ENCODE peak calls at places on chromosomes 6 and 20, in ten cellular contexts. S is heart left ventricle, I is heart right ventricle, W is RWPE1, O is cardiac muscle cell, V is adrenal gland, C is dorsolateral prefrontal cortex, X is CD14-positive monocyte, B is AG09309, Q is prostate gland. U is an unnamed sample.

GRCh38 chr6:97294451-97294850 is 11.4 kb upstream of the MMS22L start:
- DNase-seq in B (peak), V (no peak), W (no peak), O (no peak), C (no peak), I (no peak), X (no peak), S (no peak), Q (no peak), U (no peak)

GRCh38 chr6:145278163-145278807 is 457.0 kb downstream of the EPM2A start:
- DNase-seq in S (no peak), I (no peak), B (no peak), O (no peak), V (no peak), Q (no peak), X (no peak), C (no peak), W (no peak), U (no peak)

GRCh38 chr20:8366303-8366923 is 234.3 kb downstream of the PLCB1 start:
- DNase-seq in C (no peak), X (no peak), I (no peak), B (no peak), V (no peak), Q (no peak), S (no peak), W (no peak), O (no peak), U (no peak)

GRCh38 chr6:18350271-18350670 is 36.9 kb upstream of the RNF144B start:
- DNase-seq in B (no peak), S (no peak), O (no peak), Q (no peak), V (no peak), X (no peak), W (no peak), I (no peak), C (no peak), U (no peak)

GRCh38 chr6:87139236-87139635 is 16.1 kb upstream of the ZNF292 start:
- DNase-seq in C (no peak), Q (peak), W (peak), B (no peak), X (no peak), V (no peak), I (no peak), O (peak), S (no peak), U (no peak)

GRCh38 chr6:67009818-67010217 is 1302.8 kb upstream of the EYS start:
- DNase-seq in X (no peak), W (peak), S (no peak), Q (no peak), I (no peak), O (no peak), B (no peak), V (no peak), C (no peak), U (no peak)

GRCh38 chr6:30749554-30750378 is 5.4 kb upstream of the IER3 start:
- DNase-seq in O (no peak), I (no peak), C (no peak), W (no peak), V (no peak), B (no peak), X (no peak), S (no peak), Q (no peak), U (no peak)

GRCh38 chr6:23176883-23177282 is 607.5 kb downstream of the HDGFL1 start:
- DNase-seq in C (no peak), V (no peak), W (no peak), I (peak), S (no peak), O (no peak), X (no peak), B (no peak), Q (no peak), U (no peak)

GRCh38 chr6:32840604-32841246 is 2.2 kb upstream of the TAP2 start:
- DNase-seq in C (no peak), V (no peak), X (no peak), O (no peak), I (no peak), Q (no peak), S (no peak), W (no peak), B (no peak), U (no peak)

GRCh38 chr6:30061766-30062458 is 847 bp downstream of the POLR1H start:
- DNase-seq in S (no peak), I (no peak), V (no peak), O (no peak), B (no peak), C (no peak), W (no peak), X (no peak), Q (peak), U (no peak)

GRCh38 chr20:62838511-62838910 is 21.7 kb downstream of the COL9A3 start:
- DNase-seq in C (no peak), V (peak), B (no peak), I (no peak), Q (no peak), W (no peak), X (peak), O (no peak), S (no peak), U (no peak)

GRCh38 chr20:49603209-49603627 is 35.3 kb upstream of the PTGIS start:
- DNase-seq in I (no peak), W (no peak), B (no peak), S (no peak), C (no peak), Q (no peak), O (peak), X (no peak), V (no peak), U (no peak)

GRCh38 chr20:21029356-21029755 is 76.8 kb downstream of the LINC00237 start:
- DNase-seq in B (no peak), I (no peak), Q (no peak), W (no peak), C (no peak), S (no peak), O (no peak), V (no peak), X (no peak), U (no peak)

GRCh38 chr20:60034231-60035110 is 76.2 kb downstream of the CDH26 start:
- DNase-seq in V (peak), W (no peak), S (peak), O (peak), X (no peak), Q (no peak), C (no peak), B (no peak), I (peak), U (peak)

GRCh38 chr20:58731192-58731591 is 38.6 kb downstream of the NPEPL1 start:
- DNase-seq in X (no peak), O (no peak), B (no peak), V (no peak), W (no peak), Q (no peak), S (no peak), I (no peak), C (no peak), U (no peak)

GRCh38 chr20:5608448-5609161 is 141.6 kb upstream of the SHLD1 start:
- DNase-seq in W (no peak), S (no peak), O (no peak), B (no peak), X (no peak), Q (no peak), V (no peak), C (no peak), I (no peak), U (no peak)

GRCh38 chr20:1911536-1911935 is 16.3 kb downstream of the SIRPA start:
- DNase-seq in O (no peak), Q (no peak), I (no peak), S (no peak), V (no peak), X (no peak), C (no peak), B (no peak), W (no peak), U (no peak)

GRCh38 chr6:137261393-137262154 is 42.4 kb upstream of the IFNGR1 start:
- DNase-seq in O (no peak), W (peak), C (no peak), B (no peak), V (no peak), S (no peak), I (no peak), X (no peak), Q (peak), U (no peak)

GRCh38 chr20:57622579-57623381 is 2.6 kb upstream of the ZBP1 start:
- DNase-seq in X (no peak), B (peak), Q (peak), O (peak), W (peak), C (no peak), I (peak), S (no peak), V (no peak), U (peak)

GRCh38 chr6:137923866-137924616 is 57.0 kb downstream of the TNFAIP3 start:
- DNase-seq in I (no peak), V (no peak), C (no peak), X (no peak), W (no peak), S (no peak), O (no peak), B (no peak), Q (no peak), U (no peak)

DNA sequence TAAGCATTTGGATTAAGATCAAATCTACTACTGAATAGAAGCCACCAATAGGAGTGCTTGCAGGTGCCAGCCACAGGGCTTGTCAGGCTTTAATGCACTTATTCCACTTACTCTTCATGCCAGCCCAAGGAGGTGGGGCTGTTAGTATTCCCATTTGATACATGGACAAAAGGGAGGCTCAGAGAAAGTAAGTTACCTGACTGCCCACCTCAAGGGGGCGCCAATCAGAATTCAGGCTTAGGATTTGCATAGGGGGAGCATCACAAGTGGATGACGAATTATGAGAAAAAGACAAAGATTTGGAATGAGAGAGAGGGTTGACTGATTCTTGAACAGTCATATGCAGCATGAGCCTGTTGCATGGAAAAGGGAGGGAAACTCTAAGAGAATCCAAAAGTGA is 188.4 kb upstream of the TSHZ2 start:
- DNase-seq in X (no peak), O (no peak), W (no peak), V (no peak), B (no peak), S (no peak), I (no peak), C (no peak), Q (no peak), U (no peak)
- TF ChIP-seq CTCF in X (no peak), O (peak), W (no peak), V (no peak), B (no peak), S (no peak), I (no peak), C (no peak), Q (no peak), U (peak)

DNA sequence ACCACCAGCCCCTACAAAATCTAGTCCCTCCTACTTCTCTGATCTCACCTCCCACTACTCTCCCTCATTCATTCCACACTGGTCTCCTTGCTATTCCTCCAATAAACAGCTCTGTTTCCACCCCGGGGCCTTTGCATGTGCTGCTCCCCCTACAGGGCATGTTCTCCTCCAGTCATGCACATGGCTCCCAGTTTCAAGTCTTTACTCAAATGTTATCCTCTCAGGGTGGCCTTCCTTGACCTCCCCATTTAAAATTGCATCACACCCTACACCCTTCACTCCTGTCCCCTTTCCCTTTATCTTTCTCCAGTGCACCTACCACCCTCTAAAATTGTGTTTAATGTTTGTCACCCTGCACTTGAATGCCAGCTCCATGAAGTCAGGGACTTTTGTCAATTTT is 174.5 kb downstream of the MRPL14 start:
- DNase-seq in O (no peak), X (no peak), B (no peak), S (no peak), C (no peak), W (no peak), I (no peak), V (peak), Q (no peak), U (no peak)
- TF ChIP-seq CTCF in O (peak), X (no peak), B (peak), S (no peak), C (no peak), W (no peak), I (no peak), V (peak), Q (no peak), U (peak)

DNA sequence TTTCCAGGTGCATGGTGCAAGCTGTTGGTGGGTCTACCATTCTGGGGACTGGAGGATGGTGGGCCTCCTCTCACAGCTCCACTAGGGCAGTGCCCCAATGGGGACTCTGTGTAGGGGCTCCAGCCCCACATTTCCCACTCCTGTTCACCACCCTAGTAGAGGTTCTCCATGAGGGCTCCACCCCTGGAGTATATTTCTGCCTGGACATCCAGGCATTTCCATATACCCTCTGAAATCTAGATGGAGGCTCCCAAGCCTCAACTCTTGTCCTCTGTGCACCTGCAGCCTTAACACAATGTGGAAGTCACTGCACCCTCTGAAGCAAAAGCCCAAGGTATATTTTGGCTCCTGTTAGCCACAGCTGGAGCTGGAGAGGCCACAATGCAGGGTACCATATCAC is 393.5 kb downstream of the RNGTT start:
- DNase-seq in I (no peak), C (no peak), B (no peak), X (no peak), V (no peak), O (no peak), W (no peak), S (no peak), Q (no peak), U (no peak)
- TF ChIP-seq CTCF in I (no peak), C (no peak), B (no peak), X (no peak), V (no peak), O (no peak), W (no peak), S (no peak), Q (no peak), U (no peak)

GRCh38 chr6:129370268-129370916 is 339.6 kb downstream of the ARHGAP18 start:
- DNase-seq in V (peak), Q (peak), C (no peak), S (no peak), I (no peak), X (no peak), W (peak), O (peak), B (peak), U (peak)
- TF ChIP-seq CTCF in V (peak), Q (peak), C (peak), S (peak), I (peak), X (peak), W (peak), O (peak), B (peak), U (peak)

GRCh38 chr6:5143625-5144311 is 58.6 kb downstream of the PPP1R3G start:
- DNase-seq in B (no peak), S (peak), O (peak), W (peak), V (peak), X (peak), C (peak), Q (peak), I (peak), U (peak)
- TF ChIP-seq CTCF in B (peak), S (peak), O (peak), W (peak), V (peak), X (peak), C (peak), Q (peak), I (peak), U (peak)

GRCh38 chr20:61119263-61119662 is 132.8 kb upstream of the CDH4 start:
- DNase-seq in Q (no peak), C (no peak), V (no peak), W (no peak), B (no peak), X (no peak), O (no peak), S (no peak), I (no peak), U (no peak)

GRCh38 chr20:61118429-61119224 is 133.4 kb upstream of the CDH4 start:
- DNase-seq in B (peak), X (no peak), S (no peak), O (no peak), I (no peak), V (no peak), W (no peak), C (no peak), Q (no peak), U (no peak)

GRCh38 chr20:61123286-61123685 is 128.8 kb upstream of the CDH4 start:
- DNase-seq in V (no peak), C (no peak), X (no peak), S (no peak), Q (no peak), B (no peak), W (no peak), I (no peak), O (no peak), U (no peak)

GRCh38 chr20:61121661-61122060 is 130.4 kb upstream of the CDH4 start:
- DNase-seq in V (no peak), I (no peak), W (no peak), B (no peak), S (no peak), X (no peak), Q (no peak), O (no peak), C (no peak), U (no peak)

GRCh38 chr20:61120595-61121515 is 131.2 kb upstream of the CDH4 start:
- DNase-seq in I (no peak), S (no peak), V (peak), B (peak), C (no peak), W (no peak), X (peak), O (peak), Q (peak), U (peak)
- TF ChIP-seq CTCF in I (no peak), S (peak), V (peak), B (peak), C (peak), W (peak), X (peak), O (peak), Q (peak), U (peak)

GRCh38 chr6:48087448-48087847 is 23.5 kb downstream of the PTCHD4 start:
- DNase-seq in W (no peak), O (no peak), Q (no peak), S (no peak), X (no peak), V (no peak), B (no peak), I (no peak), C (no peak), U (no peak)
- TF ChIP-seq CTCF in W (peak), O (peak), Q (no peak), S (peak), X (no peak), V (peak), B (peak), I (peak), C (peak), U (peak)

GRCh38 chr6:123962508-123962907 is 158.8 kb downstream of the NKAIN2 start:
- DNase-seq in Q (no peak), S (no peak), O (peak), B (no peak), V (no peak), I (no peak), W (no peak), C (no peak), X (no peak), U (no peak)

GRCh38 chr6:123967900-123968299 is 164.2 kb downstream of the NKAIN2 start:
- DNase-seq in W (no peak), Q (no peak), O (peak), I (no peak), V (no peak), C (no peak), X (peak), S (no peak), B (no peak), U (no peak)

GRCh38 chr6:123965894-123966293 is 162.2 kb downstream of the NKAIN2 start:
- DNase-seq in X (no peak), S (no peak), Q (no peak), O (peak), I (no peak), V (no peak), C (no peak), B (no peak), W (peak), U (peak)
- TF ChIP-seq CTCF in X (no peak), S (peak), Q (no peak), O (no peak), I (no peak), V (no peak), C (peak), B (no peak), W (no peak), U (peak)